ENCODE peak calls at places on chromosomes 4 and X, in four cellular contexts. T is IMR-90, W is GM12878, P is K562. H is an unnamed sample.

GRCh38 chr4:108135549-108136209 is 33.1 kb downstream of the LEF1 start:
- DNase-seq in P (peak), W (no peak), T (no peak), H (peak)

GRCh38 chr4:71267244-71267643 is 71.6 kb upstream of the SLC4A4 start:
- DNase-seq in T (peak), P (no peak), W (no peak), H (no peak)

GRCh38 chr4:78056265-78057129 is 626 bp upstream of the FRAS1 start:
- DNase-seq in T (peak), P (peak), W (no peak), H (no peak)

GRCh38 chr4:111836601-111837000 is 308.7 kb upstream of the FAM241A start:
- DNase-seq in P (no peak), W (no peak), T (no peak), H (no peak)

GRCh38 chrX:119118780-119119395 is 8.7 kb downstream of the KIAA1210 start:
- DNase-seq in W (no peak), P (peak), T (peak), H (peak)

GRCh38 chr4:36399762-36400353 is 118.4 kb downstream of the DTHD1 start:
- DNase-seq in P (no peak), T (no peak), W (peak), H (no peak)

GRCh38 chr4:140116442-140117104 is 37.4 kb downstream of the MAML3 start:
- DNase-seq in P (no peak), W (no peak), T (peak), H (no peak)

GRCh38 chrX:18753603-18754002 is 46.2 kb downstream of the PPEF1 start:
- DNase-seq in P (no peak), W (no peak), T (no peak), H (no peak)

GRCh38 chrX:152913354-152913753 is 15.5 kb downstream of the ZNF185 start:
- DNase-seq in P (no peak), W (no peak), T (no peak), H (no peak)

GRCh38 chrX:47176101-47176740 is 17.4 kb upstream of the UBA1 start:
- DNase-seq in T (no peak), W (no peak), P (no peak), H (no peak)

GRCh38 chr4:101198741-101199339 is 148.5 kb downstream of the PPP3CA start:
- DNase-seq in P (no peak), T (no peak), W (no peak), H (no peak)

GRCh38 chrX:65668362-65669310 is 1.2 kb downstream of the MSN start:
- DNase-seq in W (peak), T (peak), P (peak), H (peak)

GRCh38 chr4:42483426-42484379 is 86.4 kb downstream of the SHISA3 start:
- DNase-seq in W (no peak), P (no peak), T (peak), H (no peak)

GRCh38 chrX:41922125-41922521 is 1.2 kb downstream of the CASK start:
- DNase-seq in W (no peak), P (no peak), T (peak), H (no peak)
- TF ChIP-seq CHD1 in W (no peak), P (no peak), T (no peak), H (no peak)

DNA sequence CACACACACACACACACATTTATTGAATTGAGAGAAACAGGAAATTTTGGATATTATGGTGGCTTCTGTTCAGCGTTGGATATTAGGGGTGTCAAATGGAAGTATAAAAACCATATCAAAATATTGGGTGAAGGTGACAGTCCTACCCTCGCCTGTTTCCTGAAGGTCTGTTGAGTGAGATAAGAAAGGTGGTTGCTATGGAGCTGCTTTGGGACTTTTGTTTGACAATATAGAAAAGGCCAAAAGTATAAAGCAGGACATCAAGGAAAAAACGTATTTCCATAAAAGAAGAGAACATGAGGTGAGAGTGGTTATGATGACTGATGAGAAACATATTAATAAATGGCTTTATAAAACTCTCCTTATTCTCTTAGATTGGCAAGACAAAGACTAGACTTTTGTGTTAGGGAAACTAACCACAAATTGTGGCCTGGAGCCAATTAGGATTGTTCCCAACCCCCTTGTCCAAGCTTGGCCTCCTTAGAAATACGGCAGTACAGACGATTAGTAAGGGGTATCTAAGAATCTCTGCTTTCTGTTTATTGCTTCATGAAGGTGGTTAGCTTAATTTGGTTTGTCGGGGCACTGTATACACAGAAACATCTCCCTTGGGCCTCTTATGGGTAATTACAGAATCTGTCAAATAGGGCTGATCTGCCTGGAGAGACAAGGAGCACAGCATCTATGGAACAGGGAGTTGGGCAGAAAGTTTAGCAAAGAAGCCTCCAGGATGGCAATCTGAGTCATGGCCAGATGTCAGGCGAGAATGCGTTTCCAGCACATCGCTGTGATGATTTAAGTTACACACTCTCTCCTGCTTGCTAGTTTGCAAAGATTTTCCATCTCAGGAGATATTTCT is 198.0 kb downstream of the CBR4 start:
- DNase-seq in T (peak), P (no peak), W (no peak), H (no peak)
- H3K9ac ChIP-seq in T (no peak), P (no peak), W (no peak), H (no peak)

GRCh38 chr4:156676116-156676851 is 295.3 kb downstream of the PDGFC start:
- DNase-seq in P (no peak), T (no peak), W (no peak), H (no peak)

GRCh38 chr4:156677136-156677535 is 294.5 kb downstream of the PDGFC start:
- DNase-seq in T (no peak), P (peak), W (no peak), H (no peak)

GRCh38 chr4:156672492-156672891 is 299.1 kb downstream of the PDGFC start:
- DNase-seq in W (no peak), P (no peak), T (no peak), H (no peak)

GRCh38 chr4:156672924-156673323 is 298.7 kb downstream of the PDGFC start:
- DNase-seq in W (no peak), P (no peak), T (no peak), H (no peak)

DNA sequence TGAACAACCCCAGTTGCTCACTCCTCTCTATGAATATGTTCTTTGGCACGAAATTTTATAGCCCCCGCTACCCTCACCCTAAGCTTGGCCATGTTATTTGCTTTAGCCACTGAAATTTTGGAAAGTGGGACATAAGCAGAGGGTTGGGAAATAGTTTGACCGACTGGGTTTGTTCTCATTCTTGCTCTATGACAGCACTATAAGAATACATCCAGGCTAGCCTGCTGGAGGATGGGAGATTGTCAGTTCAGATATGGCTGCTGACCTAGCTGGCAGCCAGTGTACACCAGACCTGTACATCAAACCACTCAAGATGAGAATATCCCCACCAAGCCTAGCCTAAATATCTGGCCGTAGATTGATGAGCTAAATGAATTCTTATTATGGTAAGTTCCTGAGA is 298.1 kb downstream of the PDGFC start:
- DNase-seq in W (no peak), P (no peak), T (peak), H (no peak)
- H2AFZ ChIP-seq in W (no peak), P (no peak), T (no peak), H (no peak)

DNA sequence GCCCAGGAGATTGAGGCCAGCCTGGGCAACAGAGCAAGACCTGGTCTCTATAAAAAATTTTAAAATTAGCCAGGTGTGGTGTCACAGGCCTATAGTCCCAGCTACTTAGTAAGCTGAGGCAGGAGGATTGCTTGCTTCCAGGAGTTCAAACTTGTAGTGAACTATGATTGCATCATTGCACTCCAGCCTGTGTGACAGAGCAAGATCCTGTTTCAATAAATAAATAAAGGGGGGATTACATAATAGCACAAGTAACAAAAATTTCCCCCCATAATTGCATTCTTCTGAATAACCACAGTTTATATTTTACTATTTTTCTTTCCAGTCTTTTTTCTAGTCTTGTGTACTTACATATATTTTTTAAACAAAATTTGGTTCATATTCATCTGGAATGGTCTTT is 135.6 kb downstream of the CHIC2 start:
- DNase-seq in P (no peak), W (no peak), T (peak), H (no peak)
- TF ChIP-seq CHD1 in P (no peak), W (no peak), T (no peak), H (no peak)